ENCODE peak calls at places on chromosomes 4 and X, in four cellular contexts. Z is A549, D is esophagus squamous epithelium, M is uterus. V is an unnamed sample.

GRCh38 chr4:78131403-78131802 is 74.3 kb downstream of the FRAS1 start:
- DNase-seq in Z (no peak), D (no peak), M (no peak), V (no peak)

GRCh38 chr4:97774347-97774989 is 368.8 kb downstream of the STPG2 start:
- DNase-seq in Z (no peak), D (no peak), M (no peak), V (no peak)

GRCh38 chrX:72306851-72307645 is 1.3 kb upstream of the CITED1 start:
- DNase-seq in Z (peak; percentile 75), D (no peak), M (peak; percentile 39), V (no peak)

GRCh38 chr4:8224596-8225289 is 25.7 kb downstream of the SH3TC1 start:
- DNase-seq in Z (no peak), D (no peak), M (no peak), V (no peak)

GRCh38 chrX:9940397-9940796 is 26.8 kb upstream of the CLDN34 start:
- DNase-seq in Z (peak; percentile 6), D (no peak), M (no peak), V (no peak)

GRCh38 chr4:113012776-113013175 is 36.7 kb upstream of the ANK2 start:
- DNase-seq in Z (no peak), D (no peak), M (no peak), V (no peak)

GRCh38 chrX:154730271-154730883 is 20.5 kb downstream of the GAB3 start:
- DNase-seq in Z (no peak), D (no peak), M (peak; percentile 40), V (no peak)

GRCh38 chrX:153557618-153558017 is 40.2 kb downstream of the ATP2B3 start:
- DNase-seq in Z (no peak), D (no peak), M (no peak), V (no peak)

GRCh38 chrX:154123241-154124219 is 20.5 kb upstream of the OPN1LW start:
- DNase-seq in Z (peak; percentile 32), D (no peak), M (no peak), V (no peak)

GRCh38 chrX:125319646-125320521 is at the start of gene TEX13C:
- DNase-seq in Z (no peak), D (no peak), M (no peak), V (no peak)

GRCh38 chr4:2343476-2343875 is 75.0 kb downstream of the ZFYVE28 start:
- DNase-seq in Z (no peak), D (no peak), M (no peak), V (no peak)

GRCh38 chrX:79270401-79270800 is 96.7 kb downstream of the ITM2A start:
- DNase-seq in Z (peak; percentile 1), D (no peak), M (no peak), V (no peak)

GRCh38 chr4:65589331-65589730 is 81.0 kb downstream of the EPHA5 start:
- DNase-seq in Z (no peak), D (no peak), M (no peak), V (no peak)

GRCh38 chr4:80202190-80202711 is 4.9 kb downstream of the PRDM8 start:
- DNase-seq in Z (peak; percentile 61), D (peak; percentile 17), M (peak; percentile 91), V (no peak)

GRCh38 chrX:44484607-44485146 is 58.0 kb downstream of the FUNDC1 start:
- DNase-seq in Z (no peak), D (no peak), M (no peak), V (no peak)

GRCh38 chrX:15594371-15594770 is 6.4 kb downstream of the ACE2 start:
- DNase-seq in Z (peak; percentile 2), D (no peak), M (no peak), V (no peak)

GRCh38 chr4:57233391-57233790 is 123.2 kb upstream of the IGFBP7 start:
- DNase-seq in Z (peak; percentile 3), D (no peak), M (no peak), V (no peak)

GRCh38 chrX:46325312-46325877 is 219.8 kb downstream of the ZNF674 start:
- DNase-seq in Z (peak; percentile 96), D (no peak), M (no peak), V (no peak)

GRCh38 chrX:21683910-21684309 is 25.8 kb upstream of the KLHL34 start:
- DNase-seq in Z (no peak), D (no peak), M (no peak), V (no peak)

GRCh38 chrX:129877401-129877800 is 28.6 kb upstream of the UTP14A start:
- DNase-seq in Z (peak; percentile 4), D (no peak), M (no peak), V (no peak)

GRCh38 chrX:136694491-136695087 is 46.6 kb downstream of the CD40LG start:
- DNase-seq in Z (peak; percentile 51), D (no peak), M (no peak), V (no peak)

GRCh38 chrX:1673337-1673736 is 58.5 kb downstream of the ASMT start:
- DNase-seq in Z (peak; percentile 64), D (no peak), M (no peak), V (no peak)

GRCh38 chrX:31969714-31970113 is 897.9 kb upstream of the FTHL17 start:
- DNase-seq in Z (no peak), D (no peak), M (no peak), V (no peak)

GRCh38 chr4:102713096-102713495 is 47.7 kb downstream of the MANBA start:
- DNase-seq in Z (peak; percentile 31), D (no peak), M (no peak), V (no peak)

GRCh38 chr4:163111588-163111987 is 55.1 kb downstream of the NAF1 start:
- DNase-seq in Z (peak; percentile 4), D (no peak), M (no peak), V (no peak)

GRCh38 chr4:244471-244870 is 60.8 kb downstream of the ZNF732 start:
- DNase-seq in Z (peak; percentile 38), D (no peak), M (peak; percentile 19), V (no peak)

GRCh38 chr4:145481164-145481941 is at the start of gene SMAD1:
- DNase-seq in Z (peak; percentile 72), D (no peak), M (peak; percentile 74), V (peak; percentile 87)

GRCh38 chr4:76495166-76495565 is 60.1 kb downstream of the SHROOM3 start:
- DNase-seq in Z (no peak), D (no peak), M (no peak), V (no peak)

GRCh38 chr4:57190651-57191481 is 80.7 kb upstream of the IGFBP7 start:
- DNase-seq in Z (peak; percentile 49), D (no peak), M (no peak), V (no peak)

GRCh38 chr4:10023050-10023419 is 1.7 kb upstream of the SLC2A9 start:
- DNase-seq in Z (no peak), D (no peak), M (no peak), V (no peak)

GRCh38 chr4:188372856-188373255 is 233.6 kb downstream of the TRIML1 start:
- DNase-seq in Z (peak; percentile 88), D (no peak), M (no peak), V (no peak)

GRCh38 chr4:48322063-48322462 is 19.3 kb upstream of the SLAIN2 start:
- DNase-seq in Z (no peak), D (no peak), M (no peak), V (no peak)
- H3K4me1 ChIP-seq in Z (no peaks in the 10 kb centered on the region), D (no peaks in the 10 kb centered on the region), M (no peaks in the 10 kb centered on the region), V (no peaks in the 10 kb centered on the region)

GRCh38 chr4:12116009-12116542 is 687.4 kb upstream of the HS3ST1 start:
- DNase-seq in Z (no peak), D (no peak), M (no peak), V (no peak)

DNA sequence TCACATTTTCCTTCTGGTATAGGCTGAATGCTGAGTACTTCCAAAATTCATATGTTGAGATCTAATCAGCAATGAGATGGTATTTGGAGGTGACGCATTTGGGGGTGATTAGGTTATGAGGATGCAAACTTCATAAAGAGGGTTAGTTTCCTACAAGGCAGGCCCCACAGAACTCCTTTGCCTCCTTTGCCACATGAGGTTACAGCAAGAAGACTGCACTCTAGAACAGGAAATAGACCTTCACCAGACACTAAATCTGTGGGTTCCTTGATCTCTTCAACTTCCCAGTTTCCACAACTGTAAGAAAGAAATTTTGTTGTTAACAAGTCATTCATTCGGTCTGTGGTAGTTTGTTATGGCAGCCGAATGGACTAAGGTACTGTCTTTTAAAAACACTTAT is 681.9 kb upstream of the HS3ST1 start:
- DNase-seq in Z (no peak), D (no peak), M (no peak), V (no peak)
- TF ChIP-seq POLR2A in Z (no peak), D (no peak), M (no peak), V (no peak)

GRCh38 chr4:41361831-41362646 is 105.3 kb downstream of the UCHL1 start:
- DNase-seq in Z (peak; percentile 30), D (no peak), M (no peak), V (no peak)

GRCh38 chr4:41360911-41361830 is 104.4 kb downstream of the UCHL1 start:
- DNase-seq in Z (peak; percentile 43), D (no peak), M (peak; percentile 20), V (peak; percentile 35)

GRCh38 chr4:41364871-41365270 is 108.1 kb downstream of the UCHL1 start:
- DNase-seq in Z (no peak), D (no peak), M (no peak), V (peak; percentile 7)

GRCh38 chr4:41363384-41363981 is 106.8 kb downstream of the UCHL1 start:
- DNase-seq in Z (peak; percentile 39), D (no peak), M (no peak), V (peak; percentile 52)

DNA sequence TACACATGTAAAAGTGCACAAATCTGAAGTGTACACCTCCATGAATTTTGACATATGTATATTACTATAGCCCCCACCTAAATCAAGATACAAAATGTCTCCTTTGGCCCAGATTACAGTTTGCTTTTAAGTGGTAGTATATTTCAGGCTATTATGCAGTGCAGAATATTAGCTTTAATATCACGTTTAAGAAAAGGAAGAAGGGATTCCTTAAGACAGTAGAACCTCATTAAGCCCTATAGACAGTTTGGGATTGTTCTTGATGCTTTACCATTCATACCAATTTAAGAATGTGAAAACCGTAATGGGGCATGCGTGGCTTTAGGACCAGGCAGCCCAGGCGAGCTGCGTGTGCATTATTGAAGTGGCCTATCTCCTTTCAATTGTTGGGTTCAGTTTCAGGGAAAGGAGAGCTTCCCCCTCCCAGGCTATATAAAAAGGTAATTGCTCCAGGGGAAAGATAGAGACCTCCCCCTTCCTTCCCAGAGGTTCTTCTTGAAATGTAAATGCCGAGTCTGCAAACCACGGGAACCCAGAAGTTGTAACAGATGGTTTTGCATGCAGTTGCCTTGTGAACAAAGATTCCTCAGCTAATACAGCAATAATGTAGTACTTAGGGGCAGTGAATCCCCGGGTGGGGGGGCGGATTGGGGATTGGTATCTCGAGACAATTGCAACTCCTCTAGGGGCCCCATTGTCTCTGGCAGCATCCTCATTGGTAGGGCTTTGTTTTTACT is 106.1 kb downstream of the UCHL1 start:
- DNase-seq in Z (no peak), D (no peak), M (no peak), V (no peak)
- H3K4me1 ChIP-seq in Z (peaks cover 57% of the 10 kb centered on the region), D (peaks cover 6% of the 10 kb centered on the region), M (no peaks in the 10 kb centered on the region), V (peaks cover 51% of the 10 kb centered on the region)

DNA sequence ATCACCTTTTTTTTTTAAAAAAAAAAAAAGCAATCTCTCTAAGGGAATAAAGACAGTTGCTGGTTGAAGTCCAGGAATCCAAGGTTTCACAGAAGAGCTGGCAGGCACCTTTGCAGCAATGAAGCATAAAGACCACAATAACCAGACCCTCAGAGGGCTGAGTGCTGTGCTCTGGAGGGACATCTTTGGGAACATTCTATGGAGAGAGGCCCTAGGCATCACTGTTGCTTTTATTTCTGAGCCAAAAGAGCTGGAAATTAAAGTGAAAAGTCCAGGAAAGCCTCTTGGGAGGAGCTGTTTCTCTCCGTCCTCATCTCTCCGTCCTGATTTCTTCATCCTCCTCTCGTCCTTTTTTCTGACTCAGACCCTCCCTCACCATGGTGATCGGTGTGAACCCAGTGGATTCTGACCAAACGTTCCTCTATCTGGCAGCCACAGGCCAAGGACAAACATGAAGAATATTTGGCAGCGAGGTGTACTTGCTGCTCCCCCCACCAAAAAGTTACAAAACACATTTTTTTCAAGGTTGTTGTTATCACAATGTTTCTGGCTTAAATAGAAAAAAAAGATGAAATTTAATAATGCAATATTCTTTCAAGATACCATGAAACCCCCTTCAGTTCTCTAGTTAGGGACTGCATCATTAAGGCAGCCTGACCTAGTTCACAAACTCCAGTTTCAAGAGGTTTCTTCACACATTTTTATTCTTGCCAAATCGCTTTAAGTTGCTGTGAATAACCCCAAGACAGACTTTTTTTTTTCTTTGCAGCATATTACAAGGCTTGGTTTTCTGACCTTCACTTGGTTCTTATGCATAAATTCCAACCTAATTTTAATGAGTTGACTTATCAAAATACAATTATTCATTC is 80.3 kb downstream of the SCD5 start:
- DNase-seq in Z (no peak), D (no peak), M (peak; percentile 67), V (peak; percentile 74)
- TF ChIP-seq POLR2A in Z (no peak), D (no peak), M (no peak), V (no peak)

V was measured in gastrocnemius medialis.